ENCODE peak calls at places on chromosomes 12 and 14, in four cellular contexts. One of them, this sample, is unnamed.

GRCh38 chr12:119603767-119604166 is 10.2 kb downstream of the TMEM233 start:
- DNase-seq in GM20000: no peak
- DNase-seq in mucosa of gallbladder: no peak
- DNase-seq in neural crest cell: no peak
- DNase-seq in this sample: no peak

GRCh38 chr12:64178122-64178521 is 44.0 kb downstream of the KICS2 start:
- DNase-seq in GM20000: no peak
- DNase-seq in mucosa of gallbladder: no peak
- DNase-seq in neural crest cell: no peak
- DNase-seq in this sample: no peak

GRCh38 chr12:59393506-59393905 is 202.3 kb upstream of the SLC16A7 start:
- DNase-seq in GM20000: no peak
- DNase-seq in mucosa of gallbladder: no peak
- DNase-seq in neural crest cell: no peak
- DNase-seq in this sample: no peak

GRCh38 chr12:132258543-132258942 is 70.8 kb downstream of the GALNT9 start:
- DNase-seq in GM20000: no peak
- DNase-seq in mucosa of gallbladder: no peak
- DNase-seq in neural crest cell: no peak
- DNase-seq in this sample: no peak

GRCh38 chr14:31243860-31244259 is 36.3 kb upstream of the HECTD1 start:
- DNase-seq in GM20000: no peak
- DNase-seq in mucosa of gallbladder: peak
- DNase-seq in neural crest cell: no peak
- DNase-seq in this sample: no peak

GRCh38 chr14:100914597-100915021 is 11.1 kb upstream of the RTL1 start:
- DNase-seq in GM20000: no peak
- DNase-seq in mucosa of gallbladder: no peak
- DNase-seq in neural crest cell: no peak
- DNase-seq in this sample: no peak

GRCh38 chr14:49420201-49420600 is 166.0 kb downstream of the RPS29 start:
- DNase-seq in GM20000: no peak
- DNase-seq in mucosa of gallbladder: no peak
- DNase-seq in neural crest cell: no peak
- DNase-seq in this sample: no peak

GRCh38 chr12:131097247-131098177 is 143.8 kb downstream of the ADGRD1 start:
- DNase-seq in GM20000: no peak
- DNase-seq in mucosa of gallbladder: no peak
- DNase-seq in neural crest cell: no peak
- DNase-seq in this sample: peak

GRCh38 chr12:44286336-44286735 is 450.5 kb downstream of the TMEM117 start:
- DNase-seq in GM20000: peak
- DNase-seq in mucosa of gallbladder: no peak
- DNase-seq in neural crest cell: no peak
- DNase-seq in this sample: no peak

GRCh38 chr14:35963209-35963608 is 137.1 kb downstream of the BRMS1L start:
- DNase-seq in GM20000: no peak
- DNase-seq in mucosa of gallbladder: no peak
- DNase-seq in neural crest cell: no peak
- DNase-seq in this sample: no peak

GRCh38 chr12:56260380-56260779 is 2.2 kb upstream of the ANKRD52 start:
- DNase-seq in GM20000: no peak
- DNase-seq in mucosa of gallbladder: no peak
- DNase-seq in neural crest cell: no peak
- DNase-seq in this sample: no peak

GRCh38 chr12:96510306-96510764 is 21.0 kb downstream of the CFAP54 start:
- DNase-seq in GM20000: no peak
- DNase-seq in mucosa of gallbladder: no peak
- DNase-seq in neural crest cell: no peak
- DNase-seq in this sample: no peak

GRCh38 chr12:110846615-110847566 is at the start of gene CCDC63:
- DNase-seq in GM20000: peak
- DNase-seq in mucosa of gallbladder: peak
- DNase-seq in neural crest cell: peak
- DNase-seq in this sample: peak

GRCh38 chr12:56261503-56262230 is 3.5 kb upstream of the ANKRD52 start:
- DNase-seq in GM20000: no peak
- DNase-seq in mucosa of gallbladder: no peak
- DNase-seq in neural crest cell: no peak
- DNase-seq in this sample: no peak

GRCh38 chr14:55838529-55839052 is 258.6 kb downstream of the KTN1 start:
- DNase-seq in GM20000: no peak
- DNase-seq in mucosa of gallbladder: no peak
- DNase-seq in neural crest cell: no peak
- DNase-seq in this sample: no peak

GRCh38 chr12:96445743-96446655 is 43.4 kb upstream of the CFAP54 start:
- DNase-seq in GM20000: peak
- DNase-seq in mucosa of gallbladder: peak
- DNase-seq in neural crest cell: no peak
- DNase-seq in this sample: no peak

GRCh38 chr14:75487155-75487671 is 35.1 kb upstream of the BATF start:
- DNase-seq in GM20000: no peak
- DNase-seq in mucosa of gallbladder: no peak
- DNase-seq in neural crest cell: no peak
- DNase-seq in this sample: no peak

GRCh38 chr12:2336409-2336829 is 283.6 kb downstream of the CACNA1C start:
- DNase-seq in GM20000: peak
- DNase-seq in mucosa of gallbladder: no peak
- DNase-seq in neural crest cell: no peak
- DNase-seq in this sample: no peak